ENCODE peak calls at places on chromosomes 2 and 18, in four cellular contexts. R is heart right ventricle; O is spleen; A is CD8-positive, alpha-beta memory T cell. P is an unnamed sample. For H3K4me1, the result is how much of the 10 kb centered on the place peaks cover.

GRCh38 chr2:9095690-9096089 is 92.2 kb upstream of the MBOAT2 start:
- DNase-seq in A (no peak), R (peak), O (peak), P (no peak)

GRCh38 chr2:182852090-182852489 is 14.3 kb downstream of the FRZB start:
- DNase-seq in R (no peak), A (no peak), O (no peak), P (no peak)

GRCh38 chr2:62362561-62362960 is 143.4 kb downstream of the TMEM17 start:
- DNase-seq in R (no peak), A (no peak), O (no peak), P (no peak)

GRCh38 chr2:39160982-39161381 is 40.1 kb upstream of the SOS1 start:
- DNase-seq in A (no peak), O (no peak), R (no peak), P (no peak)

GRCh38 chr2:233476083-233476410 is 90.5 kb downstream of the USP40 start:
- DNase-seq in A (no peak), R (no peak), O (no peak), P (no peak)

GRCh38 chr2:174551697-174552096 is 45.9 kb downstream of the WIPF1 start:
- DNase-seq in R (no peak), A (no peak), O (no peak), P (no peak)

GRCh38 chr2:186181625-186182024 is 304.4 kb upstream of the ZC3H15 start:
- DNase-seq in O (no peak), A (no peak), R (no peak), P (no peak)

GRCh38 chr2:151978709-151979108 is 120.1 kb downstream of the CACNB4 start:
- DNase-seq in O (no peak), R (no peak), A (no peak), P (no peak)

GRCh38 chr18:30556112-30556511 is 486.4 kb downstream of the DSC3 start:
- DNase-seq in O (no peak), R (no peak), A (no peak), P (no peak)

GRCh38 chr2:160429248-160430000 is 64.2 kb downstream of the RBMS1 start:
- DNase-seq in A (no peak), O (no peak), R (no peak), P (no peak)

GRCh38 chr2:106207246-106207645 is 13.1 kb upstream of the UXS1 start:
- DNase-seq in A (no peak), O (no peak), R (no peak), P (no peak)

GRCh38 chr2:45855374-45855773 is 203.9 kb downstream of the PRKCE start:
- DNase-seq in A (no peak), R (no peak), O (no peak), P (no peak)

GRCh38 chr18:41763361-41763760 is 191.7 kb upstream of the PIK3C3 start:
- DNase-seq in R (no peak), O (no peak), A (no peak), P (no peak)

GRCh38 chr2:241049739-241050623 is 51.6 kb downstream of the SNED1 start:
- DNase-seq in A (no peak), O (peak), R (peak), P (no peak)

GRCh38 chr18:9106800-9107574 is 4.5 kb downstream of the NDUFV2 start:
- DNase-seq in R (no peak), O (no peak), A (no peak), P (no peak)

GRCh38 chr2:12834239-12834638 is 117.5 kb downstream of the TRIB2 start:
- DNase-seq in A (no peak), O (no peak), R (no peak), P (no peak)

GRCh38 chr2:182581196-182581935 is 134.7 kb upstream of the DNAJC10 start:
- DNase-seq in A (no peak), R (no peak), O (no peak), P (no peak)

GRCh38 chr2:120503793-120504571 is 158.0 kb downstream of the INHBB start:
- DNase-seq in A (no peak), O (peak), R (peak), P (no peak)

GRCh38 chr2:227908266-227909054 is 37.0 kb downstream of the DAW1 start:
- DNase-seq in O (no peak), A (no peak), R (no peak), P (no peak)

GRCh38 chr18:9081940-9082339 is 20.6 kb upstream of the NDUFV2 start:
- DNase-seq in R (no peak), O (no peak), A (no peak), P (no peak)

GRCh38 chr18:23992941-23993280 is 21.6 kb upstream of the TTC39C start:
- DNase-seq in A (no peak), O (no peak), R (no peak), P (no peak)

GRCh38 chr2:18991177-18992168 is 366.9 kb downstream of the OSR1 start:
- DNase-seq in O (no peak), A (no peak), R (peak), P (no peak)

GRCh38 chr2:132038179-132038882 is 123.4 kb downstream of the ANKRD30BL start:
- DNase-seq in A (no peak), O (no peak), R (no peak), P (no peak)

GRCh38 chr2:96320326-96321229 is 4.5 kb upstream of the ITPRIPL1 start:
- DNase-seq in O (no peak), A (no peak), R (no peak), P (no peak)

GRCh38 chr2:100785621-100786296 is 34.2 kb upstream of the NPAS2 start:
- DNase-seq in R (no peak), O (no peak), A (no peak), P (no peak)

GRCh38 chr18:8721716-8722115 is 16.4 kb downstream of the MTCL1 start:
- DNase-seq in A (no peak), O (no peak), R (no peak), P (no peak)

GRCh38 chr2:43133708-43134570 is 92.5 kb downstream of the ZFP36L2 start:
- DNase-seq in A (peak), O (peak), R (no peak), P (peak)

GRCh38 chr2:223404616-223405015 is 197.5 kb downstream of the SCG2 start:
- DNase-seq in R (no peak), O (no peak), A (no peak), P (no peak)

GRCh38 chr2:163364736-163365135 is 371.1 kb downstream of the FIGN start:
- DNase-seq in A (no peak), R (no peak), O (no peak), P (no peak)

GRCh38 chr2:241001413-241002274 is 3.2 kb downstream of the SNED1 start:
- DNase-seq in A (no peak), O (peak), R (no peak), P (no peak)

GRCh38 chr2:64749446-64749845 is 95.7 kb upstream of the SERTAD2 start:
- DNase-seq in A (no peak), R (no peak), O (no peak), P (no peak)

GRCh38 chr2:23384551-23385349 is at the start of gene KLHL29:
- DNase-seq in O (peak), R (peak), A (no peak), P (peak)

GRCh38 chr2:52342458-52342857 is 1310.5 kb upstream of the NRXN1 start:
- DNase-seq in A (no peak), R (no peak), O (no peak), P (no peak)

GRCh38 chr2:52340185-52340584 is 1308.3 kb upstream of the NRXN1 start:
- DNase-seq in O (no peak), R (no peak), A (no peak), P (no peak)

GRCh38 chr2:52343867-52344266 is 1311.9 kb upstream of the NRXN1 start:
- DNase-seq in O (no peak), R (no peak), A (no peak), P (no peak)

GRCh38 chr2:52343010-52343409 is 1311.1 kb upstream of the NRXN1 start:
- DNase-seq in R (no peak), O (no peak), A (no peak), P (no peak)

GRCh38 chr2:52341732-52342131 is 1309.8 kb upstream of the NRXN1 start:
- DNase-seq in O (no peak), R (no peak), A (no peak), P (no peak)
- H3K4me1 ChIP-seq in O (under half), R (under half), A (under half), P (under half)

GRCh38 chr2:195604723-195605122 is 52.3 kb upstream of the SLC39A10 start:
- DNase-seq in R (no peak), A (no peak), O (no peak), P (no peak)
- H3K4me1 ChIP-seq in R (under half), A (under half), O (under half), P (under half)

GRCh38 chr2:69617744-69618143 is 25.8 kb downstream of the AAK1 start:
- DNase-seq in O (no peak), A (no peak), R (no peak), P (no peak)

GRCh38 chr2:69619725-69620124 is 23.8 kb downstream of the AAK1 start:
- DNase-seq in A (no peak), R (no peak), O (no peak), P (no peak)

GRCh38 chr2:69616755-69617154 is 26.8 kb downstream of the AAK1 start:
- DNase-seq in A (peak), O (no peak), R (no peak), P (no peak)

GRCh38 chr2:69615969-69616368 is 27.6 kb downstream of the AAK1 start:
- DNase-seq in A (no peak), O (no peak), R (no peak), P (no peak)

GRCh38 chr2:69618362-69618761 is 25.2 kb downstream of the AAK1 start:
- DNase-seq in R (no peak), O (no peak), A (no peak), P (no peak)
- H3K4me1 ChIP-seq in R (under half), O (half or more), A (half or more), P (half or more)

GRCh38 chr18:61948196-61948800 is 55.5 kb upstream of the RNF152 start:
- DNase-seq in A (no peak), R (no peak), O (no peak), P (no peak)

GRCh38 chr18:61950371-61950770 is 57.6 kb upstream of the RNF152 start:
- DNase-seq in R (no peak), A (no peak), O (no peak), P (no peak)

GRCh38 chr18:61951396-61951795 is 58.6 kb upstream of the RNF152 start:
- DNase-seq in O (no peak), R (no peak), A (no peak), P (no peak)

GRCh38 chr18:61949946-61950345 is 57.1 kb upstream of the RNF152 start:
- DNase-seq in R (no peak), A (no peak), O (no peak), P (no peak)

DNA sequence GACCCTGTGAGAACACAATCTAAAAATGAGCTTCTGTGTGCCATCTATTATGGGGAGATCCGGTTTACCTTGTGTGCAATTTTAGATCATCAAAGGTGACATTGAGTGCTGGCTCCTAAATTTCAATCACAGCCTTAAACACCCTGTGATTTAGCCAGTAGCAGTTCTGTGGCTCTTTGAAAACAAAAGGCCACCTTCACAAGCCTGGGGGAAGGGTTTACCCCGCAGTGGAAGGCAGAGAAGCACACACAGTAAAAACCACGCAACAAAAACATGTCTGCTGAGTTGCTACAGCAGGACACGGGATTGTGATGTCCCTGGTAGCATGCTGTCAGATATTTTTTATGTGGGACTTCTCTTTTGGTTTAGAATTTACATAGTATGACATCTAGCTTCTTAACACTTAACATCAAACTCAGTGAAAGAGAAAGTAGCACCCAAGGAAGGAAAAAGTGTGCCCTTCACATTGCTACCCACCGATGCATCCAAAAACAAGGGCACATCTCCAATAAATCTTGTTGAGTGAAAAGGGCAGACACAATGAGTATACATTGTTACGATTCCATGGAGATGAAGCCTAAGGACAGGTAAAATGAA is 56.1 kb upstream of the RNF152 start:
- DNase-seq in O (no peak), A (no peak), R (no peak), P (no peak)
- H3K4me1 ChIP-seq in O (under half), A (under half), R (under half), P (under half)

DNA sequence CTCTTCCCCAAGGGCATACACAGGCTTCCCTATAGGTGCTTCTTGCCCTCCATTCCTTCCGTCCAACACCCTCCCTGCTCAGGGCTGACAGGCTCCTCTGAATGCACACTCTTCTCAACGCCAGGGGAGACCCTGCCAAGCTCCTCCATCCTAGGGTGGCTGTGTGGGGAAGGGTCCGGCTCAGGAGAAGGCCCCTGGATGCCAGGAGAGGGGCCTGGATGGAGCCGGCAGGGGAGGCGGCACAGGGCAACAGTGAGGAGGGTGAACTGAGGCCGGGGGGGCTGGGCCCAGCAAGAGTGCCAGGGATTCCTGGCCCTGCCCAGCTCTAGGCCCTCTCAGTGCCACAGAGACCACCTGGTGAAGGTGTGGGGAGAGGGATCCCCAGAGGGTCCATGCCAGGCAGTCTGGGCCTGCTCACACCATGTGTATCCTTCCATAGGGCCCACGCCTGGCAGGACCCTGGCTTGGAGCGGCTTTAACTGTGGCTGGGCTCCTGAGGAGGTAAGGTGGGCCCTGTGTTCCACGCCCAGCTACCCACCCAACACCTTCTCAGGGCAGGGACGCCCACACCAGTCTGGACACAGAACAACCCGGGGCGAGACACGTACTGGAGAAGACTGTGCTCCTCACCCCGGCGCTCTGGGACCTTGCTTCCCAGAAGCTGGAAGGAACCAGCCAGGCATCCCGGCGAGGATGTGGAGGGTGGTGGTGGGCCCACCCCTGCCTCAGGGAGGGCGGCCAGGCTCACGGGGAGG is 26.6 kb downstream of the HS6ST1 start:
- DNase-seq in R (no peak), O (peak), A (no peak), P (no peak)
- H3K4me1 ChIP-seq in R (under half), O (half or more), A (under half), P (under half)

GRCh38 chr2:53787255-53787910 is 539 bp downstream of the ERLEC1 start:
- DNase-seq in R (no peak), A (no peak), O (no peak), P (no peak)

GRCh38 chr2:53782681-53783080 is 4.1 kb downstream of the ASB3 start:
- DNase-seq in O (no peak), R (no peak), A (no peak), P (no peak)

GRCh38 chr2:53785378-53785777 is 1.4 kb downstream of the ASB3 start:
- DNase-seq in A (no peak), R (no peak), O (no peak), P (no peak)

GRCh38 chr2:53786371-53787254 is at the start of the genes ASB3 and ERLEC1:
- DNase-seq in A (peak), O (peak), R (peak), P (peak)

DNA sequence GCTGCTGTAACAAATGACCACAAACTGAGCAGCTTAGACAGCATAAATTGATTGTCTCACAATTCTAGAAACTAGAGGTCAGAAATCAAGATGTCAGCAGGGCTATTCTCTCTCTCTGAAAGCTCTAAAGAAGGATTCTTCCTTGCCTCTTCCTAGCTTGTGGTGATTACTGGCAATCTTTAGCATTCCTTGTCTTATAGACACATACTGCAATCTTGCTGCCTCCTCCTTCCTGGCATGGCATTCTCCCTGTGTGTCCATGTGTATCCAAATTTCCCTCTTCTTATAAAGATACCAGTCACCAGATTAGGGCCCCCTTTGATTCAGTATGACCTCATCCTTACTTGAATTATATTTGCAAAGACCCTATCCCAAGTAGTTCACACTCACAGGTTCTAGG is 2.3 kb downstream of the ASB3 start:
- DNase-seq in O (no peak), A (no peak), R (no peak), P (no peak)
- H3K4me1 ChIP-seq in O (half or more), A (under half), R (under half), P (under half)

DNA sequence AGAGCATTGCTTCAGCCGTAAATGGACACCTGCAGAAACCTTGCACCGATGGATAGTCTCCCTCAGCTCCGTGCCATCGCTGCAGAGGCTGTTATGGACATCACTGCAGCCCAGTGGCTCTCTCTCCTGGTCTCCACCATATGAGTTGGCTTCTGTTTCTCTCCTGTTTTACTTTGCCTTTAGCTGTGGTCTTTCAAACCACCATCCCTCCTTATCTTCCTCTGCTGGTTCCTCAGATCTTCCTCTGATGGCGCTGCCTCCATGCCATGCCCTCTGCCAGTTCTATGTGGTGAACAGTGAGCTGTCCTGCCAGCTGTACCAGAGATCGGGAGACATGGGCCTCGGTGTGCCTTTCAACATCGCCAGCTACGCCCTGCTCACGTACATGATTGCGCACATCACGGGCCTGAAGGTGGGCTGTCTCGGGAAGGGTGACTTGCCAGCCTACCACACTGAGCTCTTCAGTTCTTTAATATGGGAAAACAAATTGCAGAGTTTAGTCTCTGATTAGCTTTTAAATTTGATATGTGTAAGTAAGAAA is 13.1 kb downstream of the TYMS start:
- DNase-seq in A (no peak), O (no peak), R (no peak), P (no peak)
- H3K4me1 ChIP-seq in A (under half), O (under half), R (under half), P (under half)

DNA sequence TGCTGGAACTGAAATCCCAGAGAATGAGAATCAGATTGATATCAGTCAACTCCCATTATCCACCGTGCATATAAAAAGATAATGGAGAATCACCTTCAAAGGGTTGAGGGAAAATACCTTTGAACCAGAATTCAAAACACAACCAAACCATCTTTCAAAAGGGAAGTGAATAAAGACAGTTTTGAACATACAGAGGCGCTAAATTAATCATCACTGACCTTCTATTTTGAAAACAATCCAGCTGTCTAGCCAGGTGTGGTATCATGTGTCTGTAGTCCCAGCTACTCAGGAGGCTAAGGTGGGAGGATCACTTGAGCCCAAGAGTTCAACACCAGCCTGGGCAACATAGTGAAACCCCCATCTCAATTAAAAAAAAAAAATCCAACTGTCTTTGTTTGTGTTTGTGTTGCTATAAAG is 63.6 kb downstream of the TRABD2A start:
- DNase-seq in O (no peak), A (no peak), R (no peak), P (no peak)
- H3K4me1 ChIP-seq in O (under half), A (under half), R (under half), P (under half)

P was measured in naive thymus-derived CD4-positive, alpha-beta T cell.